ENCODE peak calls at places on chromosomes 6 and 20, in four cellular contexts. H is AG04449, X is cardiac fibroblast, F is heart right ventricle. P is an unnamed sample.

GRCh38 chr6:81683928-81684327 is 68.6 kb downstream of the TENT5A start:
- DNase-seq in F (no peak), H (no peak), X (peak; percentile 17), P (peak; percentile 69)

GRCh38 chr6:53282741-53283140 is 66.0 kb downstream of the ELOVL5 start:
- DNase-seq in H (no peak), F (no peak), X (peak; percentile 27), P (no peak)

GRCh38 chr20:36573103-36573797 is at the start of gene TGIF2:
- DNase-seq in X (peak; percentile 52), H (no peak), F (peak; percentile 84), P (peak; percentile 46)

GRCh38 chr6:83182114-83182513 is 11.0 kb downstream of the PGM3 start:
- DNase-seq in X (peak; percentile 9), F (no peak), H (no peak), P (no peak)

GRCh38 chr20:50213531-50214106 is 23.0 kb downstream of the CEBPB start:
- DNase-seq in X (no peak), F (no peak), H (no peak), P (no peak)

GRCh38 chr6:9405369-9405768 is 970.0 kb upstream of the SLC35B3 start:
- DNase-seq in X (peak; percentile 58), F (no peak), H (no peak), P (peak; percentile 82)

GRCh38 chr6:80163754-80164187 is 57.3 kb downstream of the BCKDHB start:
- DNase-seq in F (no peak), H (peak; percentile 51), X (peak; percentile 87), P (peak; percentile 87)

GRCh38 chr6:89351632-89352328 is 742 bp downstream of the UBE2J1 start:
- DNase-seq in H (no peak), X (peak; percentile 20), F (no peak), P (no peak)

GRCh38 chr6:158185729-158186456 is 17.7 kb downstream of the GTF2H5 start:
- DNase-seq in X (peak; percentile 65), H (peak; percentile 75), F (no peak), P (peak; percentile 68)

GRCh38 chr20:45456632-45457031 is 12.9 kb upstream of the WFDC2 start:
- DNase-seq in F (no peak), H (no peak), X (peak; percentile 30), P (peak; percentile 13)

GRCh38 chr6:221531-222349 is 70.5 kb upstream of the DUSP22 start:
- DNase-seq in X (peak; percentile 15), H (no peak), F (no peak), P (peak; percentile 20)

GRCh38 chr6:148524509-148524908 is 181.9 kb downstream of the SASH1 start:
- DNase-seq in F (no peak), H (no peak), X (peak; percentile 92), P (peak; percentile 95)

GRCh38 chr6:148525453-148525852 is 182.8 kb downstream of the SASH1 start:
- DNase-seq in H (no peak), F (no peak), X (peak; percentile 94), P (peak; percentile 94)

GRCh38 chr6:148526145-148526544 is 183.5 kb downstream of the SASH1 start:
- DNase-seq in F (no peak), H (no peak), X (no peak), P (no peak)

GRCh38 chr6:148523551-148523950 is 180.9 kb downstream of the SASH1 start:
- DNase-seq in H (no peak), X (peak; percentile 43), F (no peak), P (no peak)

DNA sequence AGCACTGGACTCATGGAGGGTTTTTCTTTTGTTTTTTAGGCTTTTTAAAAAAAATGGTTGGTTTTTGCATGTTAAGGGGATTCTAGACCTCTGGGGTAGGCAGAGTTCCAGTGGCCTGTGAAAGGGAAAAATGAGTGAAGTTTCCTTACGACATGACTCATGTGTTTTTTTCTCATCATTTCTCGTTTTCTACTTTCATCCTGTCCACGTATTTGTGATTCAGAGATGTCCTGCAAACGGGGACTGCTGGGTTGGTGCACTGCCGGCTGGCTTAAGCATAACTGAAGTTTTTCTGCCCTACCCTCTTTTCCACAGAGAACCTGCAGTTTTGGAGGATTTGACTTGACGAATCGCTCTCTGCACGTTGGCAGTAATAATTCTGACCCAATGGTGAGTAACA is 182.3 kb downstream of the SASH1 start:
- DNase-seq in X (peak; percentile 95), H (no peak), F (no peak), P (peak; percentile 96)
- H3K4me3 ChIP-seq in X (peak overlapping the region; percentile 12), H (peak overlapping the region; percentile 2), F (no peak overlapping the region), P (peak overlapping the region; percentile 42)

GRCh38 chr6:125155344-125155743 is 1.8 kb downstream of the TPD52L1 start:
- DNase-seq in F (no peak), X (no peak), H (no peak), P (no peak)
- H3K4me3 ChIP-seq in F (no peak overlapping the region), X (no peak overlapping the region), H (no peak overlapping the region), P (no peak overlapping the region)

DNA sequence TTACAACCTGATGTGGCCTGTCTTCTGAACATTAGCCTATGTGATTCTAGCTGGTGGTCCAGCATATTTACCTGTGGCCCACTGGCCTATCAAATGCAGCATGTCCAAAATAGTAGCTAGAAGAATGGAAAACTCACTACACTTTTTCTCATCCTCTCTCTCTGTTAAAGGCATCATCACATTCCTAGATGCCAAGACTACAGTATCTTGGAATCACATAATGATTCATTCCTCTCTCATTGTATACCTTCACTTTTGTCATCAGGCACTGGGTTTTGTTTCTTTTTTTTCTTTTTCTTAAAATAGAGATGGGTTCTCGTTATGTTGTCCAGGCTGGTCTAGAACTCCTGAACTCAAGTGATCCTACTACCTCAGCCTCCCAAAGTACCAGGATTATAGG is 45.0 kb downstream of the FAM83B start:
- DNase-seq in H (no peak), F (no peak), X (no peak), P (no peak)
- H3K4me3 ChIP-seq in H (no peak overlapping the region), F (no peak overlapping the region), X (no peak overlapping the region), P (no peak overlapping the region)

DNA sequence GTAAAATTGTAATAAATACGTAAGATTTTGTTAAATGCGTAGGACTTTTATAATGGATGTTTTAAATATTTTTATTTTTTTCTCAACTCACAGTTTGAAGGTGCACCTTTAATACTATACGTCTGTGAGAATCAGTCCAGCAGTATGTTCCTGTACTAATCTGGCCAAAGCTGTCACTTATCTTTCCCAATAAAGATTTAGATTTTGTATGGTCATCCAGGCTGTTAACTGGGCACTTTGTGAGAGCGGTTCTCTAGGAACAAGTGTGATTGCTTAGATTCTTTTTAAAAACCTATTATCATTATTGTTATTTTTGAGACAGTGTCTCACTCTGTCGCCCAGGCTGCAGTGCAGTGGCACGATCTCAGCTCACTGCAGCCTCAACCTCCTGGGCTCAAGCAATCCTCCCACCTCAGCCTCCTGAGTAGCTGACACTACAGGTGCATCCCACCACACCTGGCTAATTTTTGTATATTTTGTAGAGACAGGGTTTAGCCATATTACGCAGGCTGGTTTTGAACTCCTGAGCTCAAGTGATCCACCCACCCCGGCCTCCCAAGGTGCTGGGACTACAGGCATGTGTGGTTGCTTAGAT is 1.7 kb downstream of the DCBLD1 start:
- DNase-seq in X (no peak), F (no peak), H (no peak), P (no peak)
- H3K4me3 ChIP-seq in X (peak overlapping the region; percentile 77), F (peak overlapping the region; percentile 74), H (peak overlapping the region; percentile 81), P (peak overlapping the region; percentile 84)

GRCh38 chr20:62366370-62367135 is 559 bp downstream of the LAMA5 start:
- DNase-seq in H (no peak), F (peak; percentile 51), X (no peak), P (no peak)
- H3K4me3 ChIP-seq in H (peak overlapping the region; percentile 52), F (peak overlapping the region; percentile 94), X (peak overlapping the region; percentile 69), P (peak overlapping the region; percentile 37)